ENCODE peak calls at places on chromosomes 11 and 22, in six cellular contexts. S, H, U, C, P and W are unnamed samples.

GRCh38 chr22:29309332-29310064 is 3.0 kb downstream of the GAS2L1 start:
- DNase-seq in S (no peak), H (no peak), U (no peak), C (no peak), P (no peak), W (no peak)

GRCh38 chr11:59822989-59823566 is 12.5 kb upstream of the MRPL16 start:
- DNase-seq in S (peak), H (no peak), U (peak), C (no peak), P (peak), W (no peak)

GRCh38 chr11:57458410-57459111 is 1.8 kb upstream of the RTN4RL2 start:
- DNase-seq in S (no peak), H (peak), U (peak), C (peak), P (peak), W (peak)

GRCh38 chr11:4636962-4637661 is at the start of gene OR51D1:
- DNase-seq in S (peak), H (peak), U (peak), C (peak), P (peak), W (no peak)

GRCh38 chr22:48090332-48090672 is 1327.9 kb downstream of the TBC1D22A start:
- DNase-seq in S (no peak), H (no peak), U (no peak), C (no peak), P (no peak), W (no peak)

GRCh38 chr22:47835726-47836125 is 1073.3 kb downstream of the TBC1D22A start:
- DNase-seq in S (peak), H (no peak), U (no peak), C (no peak), P (no peak), W (no peak)

GRCh38 chr11:45485070-45485716 is 180.2 kb downstream of the CHST1 start:
- DNase-seq in S (no peak), H (no peak), U (no peak), C (no peak), P (no peak), W (no peak)

GRCh38 chr22:47718337-47718736 is 955.9 kb downstream of the TBC1D22A start:
- DNase-seq in S (no peak), H (no peak), U (no peak), C (no peak), P (no peak), W (no peak)